ENCODE peak calls at places on chromosomes 1 and 21, in four cellular contexts. K, Z, E and F are unnamed samples.
A peak's percentile ranks its signal among the peaks of the same experiment; 100 is the strongest.

GRCh38 chr1:245211761-245212160 is 57.0 kb downstream of the KIF26B start:
- DNase-seq in K (no peak), Z (no peak), E (no peak), F (no peak)

GRCh38 chr1:31765041-31765467 is 914 bp upstream of the ADGRB2 start:
- DNase-seq in K (no peak), Z (no peak), E (peak; percentile 59), F (no peak)

GRCh38 chr1:86218859-86219258 is 62.3 kb upstream of the COL24A1 start:
- DNase-seq in K (no peak), Z (no peak), E (no peak), F (no peak)

GRCh38 chr1:168085401-168085872 is 51.3 kb downstream of the GPR161 start:
- DNase-seq in K (no peak), Z (peak; percentile 41), E (no peak), F (no peak)

GRCh38 chr1:63645301-63645700 is 52.1 kb downstream of the PGM1 start:
- DNase-seq in K (no peak), Z (no peak), E (no peak), F (no peak)

GRCh38 chr21:36377391-36377842 is 7.8 kb upstream of the CHAF1B start:
- DNase-seq in K (no peak), Z (no peak), E (no peak), F (no peak)

GRCh38 chr1:175481126-175482071 is 262.0 kb downstream of the TNR start:
- DNase-seq in K (no peak), Z (no peak), E (no peak), F (no peak)

GRCh38 chr1:31306278-31306677 is 9.4 kb downstream of the ZCCHC17 start:
- DNase-seq in K (no peak), Z (no peak), E (no peak), F (no peak)

GRCh38 chr1:46423574-46424240 is 29.6 kb downstream of the FAAH start:
- DNase-seq in K (no peak), Z (no peak), E (no peak), F (no peak)

GRCh38 chr21:33402011-33402979 is 918 bp upstream of the IFNGR2 start:
- DNase-seq in K (peak; percentile 60), Z (peak; percentile 64), E (peak; percentile 82), F (peak; percentile 39)

GRCh38 chr1:79716481-79716880 is 710.0 kb upstream of the ADGRL4 start:
- DNase-seq in K (no peak), Z (no peak), E (peak; percentile 41), F (peak; percentile 23)

GRCh38 chr1:6485140-6485936 is 6.1 kb downstream of the PLEKHG5 start:
- DNase-seq in K (no peak), Z (peak; percentile 70), E (no peak), F (no peak)
- H3K79me1 ChIP-seq in K (no peaks in the 10 kb centered on the region), Z (peaks cover 2% of the 10 kb centered on the region), E (no peaks in the 10 kb centered on the region), F (peaks cover 2% of the 10 kb centered on the region)

GRCh38 chr1:96087719-96088118 is 633.9 kb upstream of the PTBP2 start:
- DNase-seq in K (no peak), Z (no peak), E (peak; percentile 79), F (no peak)

DNA sequence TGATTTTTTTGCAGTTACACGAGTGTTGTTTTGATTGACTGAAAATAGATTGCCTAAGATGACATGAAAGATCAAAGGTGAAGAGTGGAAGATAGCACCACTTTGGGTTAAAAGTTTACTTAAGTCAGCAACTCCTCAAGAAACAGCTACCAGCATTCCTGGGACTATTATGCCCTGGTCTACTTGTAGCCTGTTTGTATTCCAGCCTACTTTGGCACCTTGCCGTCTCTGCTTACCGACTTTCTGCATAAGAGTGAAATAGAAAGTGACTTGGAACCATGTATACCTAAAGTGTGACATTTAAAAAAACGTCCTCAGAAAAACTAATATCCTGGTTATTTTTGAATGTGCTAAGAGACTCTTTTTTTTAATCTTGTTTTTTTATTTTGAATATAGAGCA is 631.5 kb upstream of the PTBP2 start:
- DNase-seq in K (no peak), Z (no peak), E (no peak), F (no peak)
- H3K27ac ChIP-seq in K (no peak overlapping the region), Z (no peak overlapping the region), E (no peak overlapping the region), F (no peak overlapping the region)

GRCh38 chr1:21926814-21927530 is 10.1 kb downstream of the HSPG2 start:
- DNase-seq in K (no peak), Z (no peak), E (no peak), F (no peak)
- H3K9ac ChIP-seq in K (no peak overlapping the region), Z (no peak overlapping the region), E (no peak overlapping the region), F (peak overlapping the region; percentile 24)

GRCh38 chr1:44642925-44643324 is 31.4 kb downstream of the TMEM53 start:
- DNase-seq in K (no peak), Z (no peak), E (no peak), F (no peak)

GRCh38 chr1:44645466-44646244 is 28.6 kb downstream of the TMEM53 start:
- DNase-seq in K (no peak), Z (no peak), E (no peak), F (no peak)

GRCh38 chr1:44644806-44645205 is 29.5 kb downstream of the TMEM53 start:
- DNase-seq in K (no peak), Z (no peak), E (no peak), F (no peak)

GRCh38 chr1:44642255-44642654 is 32.0 kb downstream of the TMEM53 start:
- DNase-seq in K (no peak), Z (no peak), E (no peak), F (no peak)

GRCh38 chr1:44643721-44644330 is 30.5 kb downstream of the TMEM53 start:
- DNase-seq in K (no peak), Z (no peak), E (no peak), F (no peak)
- H3K79me1 ChIP-seq in K (no peaks in the 10 kb centered on the region), Z (peaks cover 13% of the 10 kb centered on the region), E (peaks cover 3% of the 10 kb centered on the region), F (no peaks in the 10 kb centered on the region)

DNA sequence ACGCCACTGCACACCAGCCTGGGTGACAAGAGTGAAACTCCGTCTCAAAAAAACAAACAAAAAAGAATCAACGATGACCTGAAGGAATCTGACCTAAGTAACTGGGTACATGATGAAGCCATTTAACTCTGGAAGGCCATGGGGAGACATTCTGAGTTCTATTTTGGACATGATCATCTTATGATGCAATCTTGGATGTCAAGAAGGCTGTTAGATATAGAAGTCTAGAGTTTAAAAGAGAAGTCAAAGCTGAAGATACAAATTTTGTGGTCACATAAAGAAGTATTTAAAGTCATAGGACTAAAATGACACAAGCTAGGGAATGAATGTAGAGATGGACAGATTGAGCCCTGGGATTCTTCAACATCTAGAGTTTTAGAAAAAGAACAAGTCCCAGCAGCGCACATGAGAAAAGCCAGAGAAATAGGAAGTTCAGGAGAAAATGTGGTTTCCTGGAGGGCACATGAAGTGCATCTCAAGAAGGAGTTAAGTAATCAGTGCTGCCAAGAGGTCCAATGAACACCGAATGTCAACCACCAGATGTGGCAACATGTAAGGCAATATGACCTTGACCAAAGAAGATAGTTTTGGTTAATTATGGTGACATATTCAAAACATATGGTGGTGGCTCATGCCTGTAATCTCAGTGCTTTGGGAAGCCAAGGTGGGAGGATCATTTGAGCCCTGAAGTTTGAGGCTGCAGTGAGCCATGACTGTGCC is 26.8 kb downstream of the ELK4 start:
- DNase-seq in K (no peak), Z (no peak), E (no peak), F (no peak)
- H3K27ac ChIP-seq in K (no peak overlapping the region), Z (no peak overlapping the region), E (no peak overlapping the region), F (no peak overlapping the region)

DNA sequence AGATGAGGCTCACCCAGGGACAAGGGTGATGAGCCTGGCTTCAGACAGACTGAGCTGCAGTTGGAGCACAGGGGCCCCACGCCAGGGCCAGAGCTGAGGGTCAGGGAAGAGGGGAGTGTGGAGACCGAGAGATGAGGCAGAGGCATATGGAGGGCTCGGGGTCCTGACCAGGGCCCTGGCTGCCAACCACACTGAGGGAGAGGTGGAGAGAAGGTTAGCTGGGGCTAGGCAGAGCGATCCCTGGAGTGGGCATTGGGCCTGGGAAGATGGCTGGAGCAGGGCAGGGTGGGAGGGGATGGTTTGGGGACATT is 8.0 kb downstream of the PEAR1 start:
- DNase-seq in K (no peak), Z (no peak), E (no peak), F (no peak)
- H3K9ac ChIP-seq in K (no peak overlapping the region), Z (no peak overlapping the region), E (no peak overlapping the region), F (no peak overlapping the region)

GRCh38 chr1:70616946-70617345 is 205.9 kb downstream of the CTH start:
- DNase-seq in K (no peak), Z (no peak), E (no peak), F (no peak)
- H3K79me1 ChIP-seq in K (no peaks in the 10 kb centered on the region), Z (no peaks in the 10 kb centered on the region), E (no peaks in the 10 kb centered on the region), F (no peaks in the 10 kb centered on the region)

DNA sequence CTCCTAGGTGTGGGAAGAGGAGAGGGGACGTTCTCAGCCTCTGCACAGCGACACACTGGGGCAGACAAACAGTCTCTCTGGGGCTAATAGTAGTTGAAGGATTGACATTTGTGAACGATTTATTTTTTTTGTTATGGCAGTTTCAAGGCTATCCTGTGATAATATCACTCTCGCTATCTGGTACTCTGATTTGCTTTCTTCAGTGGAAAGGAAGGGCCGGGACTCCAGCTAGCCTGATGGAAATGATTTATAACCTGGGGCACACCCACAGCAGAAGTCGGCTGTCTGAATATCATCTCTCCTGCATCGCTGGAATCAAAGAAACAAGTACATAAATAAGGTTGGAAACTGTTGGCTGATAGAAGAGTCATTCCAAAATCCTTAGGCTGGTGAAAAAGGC is 122.7 kb downstream of the KCNN3 start:
- DNase-seq in K (no peak), Z (no peak), E (no peak), F (no peak)
- H3K27ac ChIP-seq in K (no peak overlapping the region), Z (no peak overlapping the region), E (no peak overlapping the region), F (no peak overlapping the region)

DNA sequence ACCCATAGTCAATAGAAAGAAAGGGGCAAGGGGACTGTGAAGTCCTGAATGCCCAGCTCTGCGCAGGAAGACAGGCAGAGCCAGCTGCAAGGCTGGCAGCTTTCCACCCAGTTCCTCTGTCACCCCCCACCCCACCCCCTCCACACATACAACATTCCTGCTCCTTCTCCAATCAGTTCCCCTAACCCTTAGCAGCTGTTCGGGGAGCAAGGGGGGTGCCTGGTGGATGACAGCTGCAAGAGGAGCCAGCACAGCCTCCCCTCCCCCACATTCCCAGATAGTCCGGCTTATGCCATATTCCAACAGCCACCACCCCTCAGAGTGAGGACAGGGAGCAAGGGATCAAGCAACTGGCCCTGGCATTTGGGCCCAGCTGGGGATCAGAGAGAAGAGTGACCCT is 9.7 kb downstream of the ARHGEF2 start:
- DNase-seq in K (no peak), Z (no peak), E (no peak), F (no peak)
- H3K9ac ChIP-seq in K (no peak overlapping the region), Z (no peak overlapping the region), E (no peak overlapping the region), F (no peak overlapping the region)